ENCODE peak calls at places on chromosome 5, in six cellular contexts. D is neuronal stem cell; C is WTC11; L is NCI-H2029; Z is stimulated activated CD4-positive, alpha-beta T cell treated with anti-CD3 and anti-CD28 coated beads, Interleukin-1b, Interleukin-23, amount 100 ng/mL, for 1 hour; V is iris pigment epithelial cell. I is an unnamed sample.

GRCh38 chr5:177546262-177546741 is 8.1 kb downstream of the FAM193B start:
- DNase-seq in D (no peak), C (no peak), L (no peak), Z (no peak), V (peak; percentile 98), I (no peak)

GRCh38 chr5:132830436-132831094 is at the start of gene SHROOM1:
- DNase-seq in D (no peak), C (peak; percentile 59), L (peak; percentile 43), Z (no peak), V (peak; percentile 42), I (peak; percentile 56)

GRCh38 chr5:175797521-175798038 is 73.8 kb upstream of the CPLX2 start:
- DNase-seq in D (peak; percentile 30), C (peak; percentile 68), L (peak; percentile 86), Z (no peak), V (no peak), I (peak; percentile 22)

GRCh38 chr5:82396871-82397514 is 118.8 kb upstream of the RPS23 start:
- DNase-seq in D (no peak), C (no peak), L (peak; percentile 65), Z (no peak), V (peak; percentile 100), I (peak; percentile 54)

GRCh38 chr5:135833961-135834638 is 363 bp upstream of the SLC25A48 start:
- DNase-seq in D (no peak), C (no peak), L (no peak), Z (no peak), V (peak; percentile 45), I (no peak)

GRCh38 chr5:79578876-79579275 is 33.4 kb upstream of the TENT2 start:
- DNase-seq in D (no peak), C (no peak), L (no peak), Z (no peak), V (no peak), I (no peak)

GRCh38 chr5:113452941-113453340 is 18.2 kb upstream of the TSSK1B start:
- DNase-seq in D (no peak), C (no peak), L (no peak), Z (no peak), V (no peak), I (no peak)

GRCh38 chr5:123809594-123810172 is 297.7 kb downstream of the CSNK1G3 start:
- DNase-seq in D (no peak), C (no peak), L (peak; percentile 41), Z (no peak), V (no peak), I (peak; percentile 21)

GRCh38 chr5:109143001-109143400 is 266.8 kb downstream of the PJA2 start:
- DNase-seq in D (no peak), C (no peak), L (no peak), Z (no peak), V (peak; percentile 18), I (no peak)

GRCh38 chr5:130874861-130875419 is 290.1 kb downstream of the HINT1 start:
- DNase-seq in D (no peak), C (no peak), L (no peak), Z (no peak), V (no peak), I (no peak)

GRCh38 chr5:179166886-179167841 is 107.0 kb downstream of the ZNF354C start:
- DNase-seq in D (peak; percentile 61), C (peak; percentile 74), L (peak; percentile 34), Z (peak; percentile 14), V (peak; percentile 19), I (peak; percentile 90)